ENCODE peak calls at places on chromosomes 3 and 15, in five cellular contexts. D, T, B, V and Y are unnamed samples.

GRCh38 chr15:96448923-96449322 is 118.4 kb downstream of the NR2F2 start:
- DNase-seq in B (no peak), D (no peak), V (no peak), T (no peak), Y (no peak)

GRCh38 chr15:33201376-33202189 is 7.1 kb upstream of the FMN1 start:
- DNase-seq in V (peak), T (peak), B (peak), D (peak), Y (peak)

GRCh38 chr15:71080705-71081104 is 34.6 kb upstream of the THSD4 start:
- DNase-seq in T (no peak), V (no peak), D (no peak), B (no peak), Y (no peak)

GRCh38 chr15:69704229-69704628 is 251.6 kb downstream of the RPLP1 start:
- DNase-seq in V (no peak), D (no peak), B (no peak), T (no peak), Y (no peak)

GRCh38 chr15:33994005-33994615 is 25.8 kb downstream of the CHRM5 start:
- DNase-seq in V (peak), D (no peak), B (no peak), T (peak), Y (peak)

GRCh38 chr15:34435658-34436057 is 1.9 kb downstream of the GOLGA8A start:
- DNase-seq in D (no peak), V (no peak), T (no peak), B (no peak), Y (no peak)

GRCh38 chr3:128945878-128946175 is 48.0 kb downstream of the CFAP92 start:
- DNase-seq in D (no peak), T (no peak), B (no peak), V (no peak), Y (no peak)

GRCh38 chr3:31407665-31408064 is 125.1 kb upstream of the STT3B start:
- DNase-seq in D (no peak), T (no peak), B (no peak), V (no peak), Y (no peak)

GRCh38 chr3:57150097-57150496 is 15.1 kb downstream of the IL17RD start:
- DNase-seq in V (no peak), B (no peak), T (no peak), D (no peak), Y (no peak)

GRCh38 chr3:184338538-184338945 is 1.1 kb downstream of the FAM131A start:
- DNase-seq in D (no peak), V (no peak), B (peak), T (no peak), Y (peak)

GRCh38 chr15:70867911-70868467 is 14.0 kb upstream of the LARP6 start:
- DNase-seq in T (peak), B (peak), V (no peak), D (no peak), Y (no peak)

GRCh38 chr3:14719006-14719405 is 44.1 kb downstream of the C3orf20 start:
- DNase-seq in V (no peak), D (no peak), B (no peak), T (no peak), Y (no peak)

GRCh38 chr3:64684715-64685261 is 3.0 kb downstream of the ADAMTS9 start:
- DNase-seq in B (peak), T (peak), D (peak), V (no peak), Y (peak)

GRCh38 chr15:69727257-69727924 is 274.8 kb downstream of the RPLP1 start:
- DNase-seq in T (no peak), D (no peak), B (no peak), V (no peak), Y (no peak)

GRCh38 chr15:45628136-45628535 is 6.7 kb upstream of the SQOR start:
- DNase-seq in D (no peak), V (no peak), T (no peak), B (no peak), Y (no peak)

GRCh38 chr15:101156509-101157159 is 95.2 kb downstream of the CHSY1 start:
- DNase-seq in V (peak), T (no peak), B (no peak), D (no peak), Y (no peak)

GRCh38 chr3:43959498-43960447 is 269.0 kb downstream of the ABHD5 start:
- DNase-seq in T (no peak), V (no peak), D (no peak), B (no peak), Y (no peak)

GRCh38 chr3:122232485-122232884 is 49.0 kb downstream of the CASR start:
- DNase-seq in V (no peak), D (no peak), B (no peak), T (no peak), Y (no peak)

GRCh38 chr15:67861983-67862382 is 22.1 kb upstream of the RNU6-1 start:
- DNase-seq in V (no peak), T (no peak), D (no peak), B (no peak), Y (no peak)

GRCh38 chr3:193975072-193975535 is 160.8 kb upstream of the HES1 start:
- DNase-seq in V (no peak), B (peak), T (peak), D (no peak), Y (peak)

GRCh38 chr15:23073890-23074631 is 34.7 kb upstream of the TUBGCP5 start:
- DNase-seq in T (peak), B (peak), D (peak), V (no peak), Y (no peak)

GRCh38 chr15:98438907-98439306 is 209.4 kb upstream of the IGF1R start:
- DNase-seq in D (no peak), B (no peak), T (no peak), V (no peak), Y (no peak)

GRCh38 chr3:121661376-121661775 is 673 bp upstream of the HCLS1 start:
- DNase-seq in B (no peak), V (peak), T (peak), D (no peak), Y (no peak)

GRCh38 chr3:31533169-31533870 is 595 bp downstream of the STT3B start:
- DNase-seq in T (peak), B (peak), D (peak), V (peak), Y (peak)

GRCh38 chr15:101510212-101511197 is 21.0 kb upstream of the PCSK6 start:
- DNase-seq in B (no peak), T (peak), V (no peak), D (no peak), Y (no peak)

GRCh38 chr3:36312351-36312750 is 68.0 kb upstream of the STAC start:
- DNase-seq in B (no peak), T (no peak), D (no peak), V (no peak), Y (no peak)

GRCh38 chr15:100914876-100915275 is 4.3 kb upstream of the LRRK1 start:
- DNase-seq in T (no peak), B (no peak), D (no peak), V (no peak), Y (peak)

GRCh38 chr3:154584041-154584440 is 154.1 kb upstream of the GPR149 start:
- DNase-seq in B (no peak), V (no peak), T (no peak), D (no peak), Y (no peak)

GRCh38 chr3:170765419-170766078 is 104.4 kb downstream of the RPL22L1 start:
- DNase-seq in T (no peak), D (no peak), V (no peak), B (no peak), Y (no peak)

GRCh38 chr3:52084954-52085730 is 28.8 kb upstream of the DUSP7 start:
- DNase-seq in D (peak), B (no peak), V (peak), T (no peak), Y (peak)

GRCh38 chr3:47583320-47584075 is 4.8 kb upstream of the CSPG5 start:
- DNase-seq in B (no peak), V (no peak), T (no peak), D (no peak), Y (no peak)

GRCh38 chr3:183085634-183086390 is 13.5 kb downstream of the MCCC1 start:
- DNase-seq in V (peak), T (no peak), D (no peak), B (peak), Y (peak)

GRCh38 chr3:4251412-4251811 is 51.8 kb upstream of the SETMAR start:
- DNase-seq in T (no peak), V (no peak), B (no peak), D (no peak), Y (no peak)

GRCh38 chr3:116517308-116517707 is 72.0 kb upstream of the LSAMP start:
- DNase-seq in V (peak), D (no peak), B (no peak), T (no peak), Y (no peak)
- TF ChIP-seq CTCF in V (peak), D (no peak), B (no peak), T (no peak), Y (peak)

GRCh38 chr3:141998674-141999290 is 122.3 kb downstream of the ATP1B3 start:
- DNase-seq in B (no peak), V (no peak), T (no peak), D (no peak), Y (no peak)
- TF ChIP-seq CTCF in B (no peak), V (peak), T (no peak), D (no peak), Y (no peak)

DNA sequence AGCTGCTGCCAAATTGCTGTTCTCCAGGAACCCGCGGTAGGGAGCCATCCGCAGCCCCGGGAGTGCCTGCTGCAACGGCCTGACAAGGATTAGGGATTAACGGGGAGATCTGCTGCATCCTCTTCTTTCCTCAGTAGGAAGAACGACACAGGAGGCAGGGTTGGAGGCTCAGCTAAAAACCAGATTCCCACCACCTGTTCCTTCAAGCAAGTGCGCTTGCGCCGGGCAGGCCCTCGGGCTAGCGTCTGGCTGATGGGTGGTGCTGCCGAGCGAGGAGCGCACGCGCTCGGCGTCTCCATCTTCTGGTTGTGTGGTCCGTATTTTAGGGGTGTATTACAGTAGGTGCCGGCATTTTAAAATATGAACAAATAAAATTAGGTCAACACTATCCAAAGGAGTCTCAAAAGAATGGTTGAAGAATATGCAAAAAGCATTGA is 25.4 kb upstream of the SLC25A26 start:
- DNase-seq in T (peak), B (peak), V (no peak), D (peak), Y (peak)
- TF ChIP-seq CTCF in T (no peak), B (no peak), V (no peak), D (no peak), Y (no peak)

GRCh38 chr15:81161851-81162250 is 27.8 kb downstream of the CFAP161 start:
- DNase-seq in T (no peak), D (no peak), B (no peak), V (no peak), Y (no peak)

GRCh38 chr15:81165565-81165964 is 31.1 kb upstream of the IL16 start:
- DNase-seq in B (no peak), V (no peak), D (no peak), T (no peak), Y (no peak)

GRCh38 chr15:81166949-81167816 is 29.5 kb upstream of the IL16 start:
- DNase-seq in B (no peak), V (no peak), T (no peak), D (no peak), Y (no peak)

GRCh38 chr15:81161215-81161673 is 27.2 kb downstream of the CFAP161 start:
- DNase-seq in D (no peak), B (no peak), V (no peak), T (no peak), Y (no peak)

GRCh38 chr15:81163961-81164800 is 30.1 kb downstream of the CFAP161 start:
- DNase-seq in V (no peak), B (no peak), T (no peak), D (no peak), Y (no peak)
- TF ChIP-seq CTCF in V (no peak), B (no peak), T (no peak), D (no peak), Y (no peak)

GRCh38 chr15:56759450-56759845 is 26.1 kb upstream of the ZNF280D start:
- DNase-seq in D (no peak), B (peak), V (no peak), T (peak), Y (no peak)
- TF ChIP-seq CTCF in D (no peak), B (no peak), V (no peak), T (no peak), Y (no peak)

DNA sequence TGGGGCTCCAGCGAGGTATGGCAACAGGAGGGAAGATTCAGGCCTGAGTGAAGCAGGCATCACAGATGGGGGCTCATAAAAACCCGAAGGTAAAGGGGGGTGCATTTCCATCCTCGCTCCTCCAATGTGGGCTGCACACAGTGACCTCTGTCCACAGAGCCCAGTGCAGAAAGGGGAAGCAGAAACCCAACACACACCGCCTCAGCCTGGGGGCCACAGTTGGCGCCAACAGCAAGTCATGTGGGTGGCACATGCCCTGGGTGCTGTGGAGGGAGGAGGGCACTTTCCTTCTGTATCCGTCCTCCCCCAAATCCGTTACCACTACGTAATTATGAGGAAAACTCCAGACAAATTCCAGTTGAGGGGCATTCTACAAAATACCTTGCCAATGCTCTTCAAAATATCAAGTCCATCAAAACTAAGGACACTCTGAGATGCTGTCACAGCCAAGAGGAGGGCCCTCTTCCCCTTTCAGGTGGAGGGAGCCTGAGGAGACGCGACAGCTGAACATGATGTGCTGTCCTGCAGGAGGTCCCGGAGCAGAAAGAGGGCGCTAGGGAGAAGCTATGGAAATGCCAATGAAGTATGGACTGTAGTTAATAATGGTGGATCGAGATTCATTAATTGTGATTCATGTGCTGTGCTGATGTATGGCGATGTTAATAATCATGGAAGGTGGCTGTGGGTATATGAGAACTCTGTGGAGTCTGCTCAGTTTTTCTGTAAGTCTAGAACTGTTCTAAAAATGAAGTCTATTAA is 16.4 kb downstream of the APBA2 start:
- DNase-seq in D (no peak), T (no peak), V (no peak), B (no peak), Y (no peak)
- TF ChIP-seq CTCF in D (no peak), T (no peak), V (peak), B (no peak), Y (no peak)

GRCh38 chr3:156535162-156535627 is 19.7 kb downstream of the SSR3 start:
- DNase-seq in B (peak), T (peak), V (peak), D (no peak), Y (no peak)
- TF ChIP-seq CTCF in B (no peak), T (no peak), V (no peak), D (no peak), Y (no peak)

GRCh38 chr15:29568840-29569532 is 253.3 kb downstream of the TJP1 start:
- DNase-seq in B (peak), T (peak), D (peak), V (peak), Y (peak)
- TF ChIP-seq CTCF in B (peak), T (no peak), D (no peak), V (peak), Y (no peak)